ENCODE peak calls at places on chromosomes 2 and 18, in six cellular contexts. One of them, this sample, is unnamed.
A peak's percentile ranks its signal among the peaks of the same experiment; 100 is the strongest.

GRCh38 chr2:173451137-173451536 is 96.5 kb downstream of the CDCA7 start:
- DNase-seq in left ventricle myocardium superior: no peak
- DNase-seq in SW480: no peak
- DNase-seq in NCI-H1105: no peak
- DNase-seq in astrocyte of the spinal cord: no peak
- DNase-seq in GM10248: no peak
- DNase-seq in this sample: no peak

GRCh38 chr2:144477281-144477942 is 42.5 kb downstream of the ZEB2 start:
- DNase-seq in GM10248: no peak
- DNase-seq in left ventricle myocardium superior: no peak
- DNase-seq in SW480: no peak
- DNase-seq in NCI-H1105: no peak
- DNase-seq in astrocyte of the spinal cord: peak; percentile 50
- DNase-seq in this sample: no peak

GRCh38 chr18:79797518-79798345 is at the start of gene KCNG2:
- DNase-seq in left ventricle myocardium superior: peak; percentile 66
- DNase-seq in SW480: no peak
- DNase-seq in astrocyte of the spinal cord: no peak
- DNase-seq in GM10248: peak; percentile 75
- DNase-seq in NCI-H1105: peak; percentile 18
- DNase-seq in this sample: peak; percentile 49

GRCh38 chr2:147538848-147539247 is 306.0 kb upstream of the ACVR2A start:
- DNase-seq in astrocyte of the spinal cord: no peak
- DNase-seq in NCI-H1105: no peak
- DNase-seq in GM10248: no peak
- DNase-seq in SW480: no peak
- DNase-seq in left ventricle myocardium superior: no peak
- DNase-seq in this sample: no peak

GRCh38 chr2:21317131-21317530 is 193.4 kb downstream of the TDRD15 start:
- DNase-seq in GM10248: peak; percentile 45
- DNase-seq in left ventricle myocardium superior: peak; percentile 43
- DNase-seq in NCI-H1105: peak; percentile 30
- DNase-seq in astrocyte of the spinal cord: peak; percentile 18
- DNase-seq in SW480: peak; percentile 47
- DNase-seq in this sample: peak; percentile 79

GRCh38 chr2:106978647-106979046 is 92.7 kb upstream of the ST6GAL2 start:
- DNase-seq in SW480: no peak
- DNase-seq in left ventricle myocardium superior: no peak
- DNase-seq in NCI-H1105: no peak
- DNase-seq in GM10248: no peak
- DNase-seq in astrocyte of the spinal cord: no peak
- DNase-seq in this sample: no peak

GRCh38 chr2:170714156-170715061 is 728 bp upstream of the SP5 start:
- DNase-seq in left ventricle myocardium superior: peak; percentile 45
- DNase-seq in astrocyte of the spinal cord: no peak
- DNase-seq in GM10248: peak; percentile 40
- DNase-seq in NCI-H1105: no peak
- DNase-seq in SW480: peak; percentile 58
- DNase-seq in this sample: peak; percentile 78

GRCh38 chr2:71783215-71783614 is 329.9 kb downstream of the DYSF start:
- DNase-seq in NCI-H1105: no peak
- DNase-seq in astrocyte of the spinal cord: no peak
- DNase-seq in SW480: no peak
- DNase-seq in left ventricle myocardium superior: no peak
- DNase-seq in GM10248: peak; percentile 2
- DNase-seq in this sample: no peak

GRCh38 chr2:26459991-26460612 is 17.8 kb downstream of the OTOF start:
- DNase-seq in NCI-H1105: no peak
- DNase-seq in astrocyte of the spinal cord: no peak
- DNase-seq in left ventricle myocardium superior: no peak
- DNase-seq in GM10248: no peak
- DNase-seq in SW480: no peak
- DNase-seq in this sample: peak; percentile 51

GRCh38 chr2:166106431-166107015 is 21.3 kb downstream of the SCN1A start:
- DNase-seq in astrocyte of the spinal cord: peak; percentile 12
- DNase-seq in NCI-H1105: no peak
- DNase-seq in GM10248: no peak
- DNase-seq in SW480: no peak
- DNase-seq in left ventricle myocardium superior: no peak
- DNase-seq in this sample: peak; percentile 66

GRCh38 chr18:34661464-34662087 is 48.5 kb upstream of the DTNA start:
- DNase-seq in astrocyte of the spinal cord: peak; percentile 56
- DNase-seq in SW480: peak; percentile 33
- DNase-seq in GM10248: peak; percentile 42
- DNase-seq in left ventricle myocardium superior: no peak
- DNase-seq in NCI-H1105: peak; percentile 44
- DNase-seq in this sample: peak; percentile 91

GRCh38 chr2:226184940-226185575 is 614.6 kb downstream of the IRS1 start:
- DNase-seq in SW480: no peak
- DNase-seq in astrocyte of the spinal cord: peak; percentile 80
- DNase-seq in left ventricle myocardium superior: no peak
- DNase-seq in GM10248: no peak
- DNase-seq in NCI-H1105: no peak
- DNase-seq in this sample: no peak

GRCh38 chr2:144181006-144181405 is 338.9 kb downstream of the ZEB2 start:
- DNase-seq in left ventricle myocardium superior: no peak
- DNase-seq in astrocyte of the spinal cord: no peak
- DNase-seq in GM10248: no peak
- DNase-seq in NCI-H1105: no peak
- DNase-seq in SW480: no peak
- DNase-seq in this sample: no peak

GRCh38 chr18:7646174-7646886 is 79.2 kb downstream of the PTPRM start:
- DNase-seq in astrocyte of the spinal cord: no peak
- DNase-seq in NCI-H1105: no peak
- DNase-seq in GM10248: no peak
- DNase-seq in left ventricle myocardium superior: no peak
- DNase-seq in SW480: peak; percentile 80
- DNase-seq in this sample: no peak

GRCh38 chr18:66949419-66949818 is 345.5 kb upstream of the CDH19 start:
- DNase-seq in astrocyte of the spinal cord: no peak
- DNase-seq in left ventricle myocardium superior: no peak
- DNase-seq in SW480: no peak
- DNase-seq in NCI-H1105: no peak
- DNase-seq in GM10248: no peak
- DNase-seq in this sample: no peak

GRCh38 chr2:204010611-204011560 is 74.3 kb downstream of the ICOS start:
- DNase-seq in NCI-H1105: no peak
- DNase-seq in left ventricle myocardium superior: no peak
- DNase-seq in SW480: no peak
- DNase-seq in GM10248: no peak
- DNase-seq in astrocyte of the spinal cord: no peak
- DNase-seq in this sample: no peak

GRCh38 chr2:68653034-68653433 is 9.7 kb downstream of the PROKR1 start:
- DNase-seq in astrocyte of the spinal cord: no peak
- DNase-seq in NCI-H1105: no peak
- DNase-seq in left ventricle myocardium superior: no peak
- DNase-seq in SW480: no peak
- DNase-seq in GM10248: no peak
- DNase-seq in this sample: no peak

GRCh38 chr2:179352181-179352580 is 87.5 kb upstream of the SESTD1 start:
- DNase-seq in left ventricle myocardium superior: no peak
- DNase-seq in GM10248: no peak
- DNase-seq in SW480: no peak
- DNase-seq in NCI-H1105: no peak
- DNase-seq in astrocyte of the spinal cord: no peak
- DNase-seq in this sample: no peak

GRCh38 chr2:48440103-48440390 is 89.9 kb upstream of the STON1 start:
- DNase-seq in NCI-H1105: no peak
- DNase-seq in GM10248: no peak
- DNase-seq in left ventricle myocardium superior: no peak
- DNase-seq in astrocyte of the spinal cord: no peak
- DNase-seq in SW480: no peak
- DNase-seq in this sample: no peak

GRCh38 chr2:108917526-108917925 is 71.5 kb downstream of the EDAR start:
- DNase-seq in NCI-H1105: no peak
- DNase-seq in astrocyte of the spinal cord: no peak
- DNase-seq in GM10248: no peak
- DNase-seq in left ventricle myocardium superior: no peak
- DNase-seq in SW480: no peak
- DNase-seq in this sample: no peak

GRCh38 chr2:219525533-219526232 is 11.4 kb downstream of the ASIC4 start:
- DNase-seq in NCI-H1105: no peak
- DNase-seq in GM10248: no peak
- DNase-seq in astrocyte of the spinal cord: no peak
- DNase-seq in left ventricle myocardium superior: no peak
- DNase-seq in SW480: no peak
- DNase-seq in this sample: peak; percentile 95

GRCh38 chr18:79208882-79209281 is 139.7 kb downstream of the ATP9B start:
- DNase-seq in astrocyte of the spinal cord: no peak
- DNase-seq in left ventricle myocardium superior: peak; percentile 62
- DNase-seq in GM10248: no peak
- DNase-seq in SW480: no peak
- DNase-seq in NCI-H1105: no peak
- DNase-seq in this sample: no peak

GRCh38 chr18:39318008-39318407 is 1752.4 kb upstream of the CELF4 start:
- DNase-seq in left ventricle myocardium superior: no peak
- DNase-seq in SW480: no peak
- DNase-seq in astrocyte of the spinal cord: no peak
- DNase-seq in NCI-H1105: no peak
- DNase-seq in GM10248: no peak
- DNase-seq in this sample: no peak

GRCh38 chr2:98347298-98348065 is 1.2 kb downstream of the CNGA3 start:
- DNase-seq in left ventricle myocardium superior: no peak
- DNase-seq in NCI-H1105: no peak
- DNase-seq in GM10248: no peak
- DNase-seq in astrocyte of the spinal cord: no peak
- DNase-seq in SW480: no peak
- DNase-seq in this sample: peak; percentile 41

GRCh38 chr2:204628926-204629661 is 83.8 kb downstream of the PARD3B start:
- DNase-seq in GM10248: no peak
- DNase-seq in SW480: peak; percentile 1
- DNase-seq in NCI-H1105: no peak
- DNase-seq in astrocyte of the spinal cord: peak; percentile 37
- DNase-seq in left ventricle myocardium superior: no peak
- DNase-seq in this sample: no peak

GRCh38 chr18:8847066-8847755 is 141.9 kb downstream of the MTCL1 start:
- DNase-seq in SW480: no peak
- DNase-seq in GM10248: no peak
- DNase-seq in astrocyte of the spinal cord: peak; percentile 39
- DNase-seq in left ventricle myocardium superior: no peak
- DNase-seq in NCI-H1105: no peak
- DNase-seq in this sample: no peak

GRCh38 chr2:43333656-43334144 is 107.3 kb upstream of the ZFP36L2 start:
- DNase-seq in left ventricle myocardium superior: no peak
- DNase-seq in astrocyte of the spinal cord: peak; percentile 60
- DNase-seq in SW480: no peak
- DNase-seq in GM10248: no peak
- DNase-seq in NCI-H1105: no peak
- DNase-seq in this sample: no peak

GRCh38 chr2:240898108-240898730 is 2.3 kb upstream of the MAB21L4 start:
- DNase-seq in left ventricle myocardium superior: peak; percentile 64
- DNase-seq in SW480: peak; percentile 56
- DNase-seq in NCI-H1105: no peak
- DNase-seq in astrocyte of the spinal cord: no peak
- DNase-seq in GM10248: no peak
- DNase-seq in this sample: no peak

GRCh38 chr2:126518206-126518605 is 137.8 kb upstream of the GYPC start:
- DNase-seq in GM10248: no peak
- DNase-seq in astrocyte of the spinal cord: no peak
- DNase-seq in SW480: no peak
- DNase-seq in NCI-H1105: no peak
- DNase-seq in left ventricle myocardium superior: no peak
- DNase-seq in this sample: no peak

GRCh38 chr2:216584112-216584511 is 49.1 kb upstream of the IGFBP2 start:
- DNase-seq in astrocyte of the spinal cord: no peak
- DNase-seq in SW480: no peak
- DNase-seq in left ventricle myocardium superior: no peak
- DNase-seq in GM10248: no peak
- DNase-seq in NCI-H1105: no peak
- DNase-seq in this sample: no peak

GRCh38 chr18:55142413-55142812 is 183.2 kb upstream of the CCDC68 start:
- DNase-seq in astrocyte of the spinal cord: no peak
- DNase-seq in left ventricle myocardium superior: no peak
- DNase-seq in SW480: no peak
- DNase-seq in GM10248: no peak
- DNase-seq in NCI-H1105: no peak
- DNase-seq in this sample: no peak

GRCh38 chr18:11944786-11945185 is 36.5 kb upstream of the IMPA2 start:
- DNase-seq in left ventricle myocardium superior: no peak
- DNase-seq in astrocyte of the spinal cord: no peak
- DNase-seq in GM10248: no peak
- DNase-seq in NCI-H1105: no peak
- DNase-seq in SW480: no peak
- DNase-seq in this sample: no peak

GRCh38 chr18:79873449-79874110 is 75.8 kb downstream of the KCNG2 start:
- DNase-seq in astrocyte of the spinal cord: no peak
- DNase-seq in SW480: no peak
- DNase-seq in NCI-H1105: no peak
- DNase-seq in left ventricle myocardium superior: peak; percentile 34
- DNase-seq in GM10248: no peak
- DNase-seq in this sample: no peak

GRCh38 chr2:52181080-52181479 is 1149.1 kb upstream of the NRXN1 start:
- DNase-seq in NCI-H1105: no peak
- DNase-seq in GM10248: no peak
- DNase-seq in SW480: no peak
- DNase-seq in astrocyte of the spinal cord: no peak
- DNase-seq in left ventricle myocardium superior: no peak
- DNase-seq in this sample: no peak

GRCh38 chr2:167052825-167053224 is 164.5 kb downstream of the XIRP2 start:
- DNase-seq in NCI-H1105: no peak
- DNase-seq in left ventricle myocardium superior: no peak
- DNase-seq in astrocyte of the spinal cord: peak; percentile 69
- DNase-seq in SW480: no peak
- DNase-seq in GM10248: no peak
- DNase-seq in this sample: peak; percentile 34

GRCh38 chr2:105515581-105516415 is 116.9 kb upstream of the FHL2 start:
- DNase-seq in SW480: no peak
- DNase-seq in astrocyte of the spinal cord: no peak
- DNase-seq in left ventricle myocardium superior: peak; percentile 91
- DNase-seq in GM10248: no peak
- DNase-seq in NCI-H1105: peak; percentile 58
- DNase-seq in this sample: no peak

GRCh38 chr2:50401772-50402653 is 629.9 kb downstream of the NRXN1 start:
- DNase-seq in astrocyte of the spinal cord: peak; percentile 52
- DNase-seq in GM10248: peak; percentile 17
- DNase-seq in NCI-H1105: peak; percentile 53
- DNase-seq in left ventricle myocardium superior: no peak
- DNase-seq in SW480: peak; percentile 47
- DNase-seq in this sample: peak; percentile 75

GRCh38 chr18:74498712-74499629 is 2.8 kb downstream of the CNDP2 start:
- DNase-seq in GM10248: peak; percentile 71
- DNase-seq in astrocyte of the spinal cord: no peak
- DNase-seq in SW480: no peak
- DNase-seq in left ventricle myocardium superior: peak; percentile 53
- DNase-seq in NCI-H1105: no peak
- DNase-seq in this sample: no peak

GRCh38 chr2:10661846-10662245 is 27.9 kb downstream of the NOL10 start:
- DNase-seq in astrocyte of the spinal cord: no peak
- DNase-seq in left ventricle myocardium superior: no peak
- DNase-seq in GM10248: no peak
- DNase-seq in NCI-H1105: no peak
- DNase-seq in SW480: no peak
- DNase-seq in this sample: no peak